ENCODE peak calls at places on chromosome 1, in six cellular contexts. P, Y, Q, F, V and J are unnamed samples.
A peak's percentile ranks its signal among the peaks of the same experiment; 100 is the strongest.

GRCh38 chr1:65581120-65581519 is 160.7 kb downstream of the LEPR start:
- DNase-seq in F (no peak), P (no peak), Q (peak; percentile 24), V (no peak), Y (no peak), J (no peak)

GRCh38 chr1:193281894-193282293 is 95.5 kb upstream of the B3GALT2 start:
- DNase-seq in V (no peak), P (no peak), F (no peak), Y (no peak), Q (no peak), J (no peak)

GRCh38 chr1:25672763-25673409 is 56.3 kb downstream of the MAN1C1 start:
- DNase-seq in V (no peak), F (no peak), P (no peak), Y (no peak), Q (peak; percentile 31), J (no peak)

GRCh38 chr1:228285661-228286504 is 78.0 kb downstream of the OBSCN start:
- DNase-seq in Y (peak; percentile 56), Q (no peak), P (no peak), V (no peak), F (no peak), J (no peak)

GRCh38 chr1:245156041-245156735 is 1.4 kb downstream of the KIF26B start:
- DNase-seq in Y (peak; percentile 88), P (peak; percentile 94), Q (peak; percentile 89), V (peak; percentile 44), F (peak; percentile 95), J (peak; percentile 80)

GRCh38 chr1:71273326-71273725 is 192.5 kb upstream of the ZRANB2 start:
- DNase-seq in Y (no peak), F (no peak), P (no peak), V (no peak), Q (no peak), J (no peak)

GRCh38 chr1:154115180-154115579 is 39.7 kb downstream of the NUP210L start:
- DNase-seq in V (no peak), Y (no peak), P (no peak), F (no peak), Q (peak; percentile 8), J (no peak)

GRCh38 chr1:184152502-184152901 is 101.0 kb downstream of the TSEN15 start:
- DNase-seq in F (no peak), V (no peak), Q (no peak), P (no peak), Y (peak; percentile 61), J (peak; percentile 34)

GRCh38 chr1:101262601-101263348 is 26.0 kb downstream of the S1PR1 start:
- DNase-seq in Y (no peak), Q (peak; percentile 22), V (no peak), P (no peak), F (no peak), J (no peak)

GRCh38 chr1:172727956-172728603 is 69.2 kb downstream of the FASLG start:
- DNase-seq in Y (no peak), Q (peak; percentile 92), V (no peak), F (peak; percentile 42), P (peak; percentile 89), J (no peak)

GRCh38 chr1:159068877-159069276 is 7.7 kb downstream of the AIM2 start:
- DNase-seq in F (no peak), V (no peak), Y (no peak), P (no peak), Q (no peak), J (no peak)

GRCh38 chr1:74690909-74691308 is 17.3 kb upstream of the ERICH3 start:
- DNase-seq in Q (no peak), F (no peak), V (no peak), Y (no peak), P (no peak), J (no peak)

GRCh38 chr1:42784946-42785693 is at the start of gene TMEM269:
- DNase-seq in P (no peak), V (no peak), F (no peak), Y (no peak), Q (no peak), J (no peak)

GRCh38 chr1:10939654-10940450 is 72.6 kb upstream of the TARDBP start:
- DNase-seq in F (no peak), P (peak; percentile 47), V (no peak), Q (no peak), Y (no peak), J (no peak)

GRCh38 chr1:165974598-165975131 is 147.3 kb downstream of the UCK2 start:
- DNase-seq in F (no peak), V (no peak), P (no peak), Q (no peak), Y (no peak), J (no peak)

GRCh38 chr1:3905266-3905952 is 5.3 kb upstream of the C1orf174 start:
- DNase-seq in V (no peak), F (no peak), P (no peak), Q (no peak), Y (no peak), J (no peak)

GRCh38 chr1:204648576-204648975 is 37.0 kb downstream of the LRRN2 start:
- DNase-seq in F (no peak), Y (no peak), V (no peak), P (no peak), Q (no peak), J (no peak)

GRCh38 chr1:160588468-160588867 is 9.2 kb upstream of the CD84 start:
- DNase-seq in V (no peak), P (no peak), Q (no peak), F (no peak), Y (no peak), J (no peak)

GRCh38 chr1:243421784-243422183 is 165.9 kb downstream of the SDCCAG8 start:
- DNase-seq in F (peak; percentile 36), Y (peak; percentile 60), V (no peak), P (peak; percentile 28), Q (peak; percentile 64), J (no peak)

GRCh38 chr1:159211331-159212136 is 6.9 kb downstream of the ACKR1 start:
- DNase-seq in P (peak; percentile 86), V (no peak), Y (no peak), Q (peak; percentile 73), F (peak; percentile 73), J (no peak)

GRCh38 chr1:77652179-77652745 is 30.2 kb downstream of the ZZZ3 start:
- DNase-seq in Q (no peak), F (no peak), V (no peak), P (no peak), Y (no peak), J (no peak)

GRCh38 chr1:166083887-166084286 is 82.9 kb downstream of the FAM78B start:
- DNase-seq in F (no peak), Y (no peak), P (no peak), Q (no peak), V (no peak), J (no peak)

GRCh38 chr1:201276891-201277290 is 6.4 kb upstream of the PKP1 start:
- DNase-seq in Q (no peak), P (no peak), V (no peak), F (no peak), Y (no peak), J (no peak)

GRCh38 chr1:26666855-26667254 is 29.0 kb upstream of the ARID1A start:
- DNase-seq in F (no peak), Q (peak; percentile 21), P (no peak), V (no peak), Y (no peak), J (no peak)

GRCh38 chr1:221672160-221672762 is 69.6 kb downstream of the DUSP10 start:
- DNase-seq in Y (no peak), P (no peak), Q (no peak), V (no peak), F (no peak), J (no peak)
- H3K27ac ChIP-seq in Y (no peak overlapping the region), P (no peak overlapping the region), Q (no peak overlapping the region), V (no peak overlapping the region), F (no peak overlapping the region), J (no peak overlapping the region)

DNA sequence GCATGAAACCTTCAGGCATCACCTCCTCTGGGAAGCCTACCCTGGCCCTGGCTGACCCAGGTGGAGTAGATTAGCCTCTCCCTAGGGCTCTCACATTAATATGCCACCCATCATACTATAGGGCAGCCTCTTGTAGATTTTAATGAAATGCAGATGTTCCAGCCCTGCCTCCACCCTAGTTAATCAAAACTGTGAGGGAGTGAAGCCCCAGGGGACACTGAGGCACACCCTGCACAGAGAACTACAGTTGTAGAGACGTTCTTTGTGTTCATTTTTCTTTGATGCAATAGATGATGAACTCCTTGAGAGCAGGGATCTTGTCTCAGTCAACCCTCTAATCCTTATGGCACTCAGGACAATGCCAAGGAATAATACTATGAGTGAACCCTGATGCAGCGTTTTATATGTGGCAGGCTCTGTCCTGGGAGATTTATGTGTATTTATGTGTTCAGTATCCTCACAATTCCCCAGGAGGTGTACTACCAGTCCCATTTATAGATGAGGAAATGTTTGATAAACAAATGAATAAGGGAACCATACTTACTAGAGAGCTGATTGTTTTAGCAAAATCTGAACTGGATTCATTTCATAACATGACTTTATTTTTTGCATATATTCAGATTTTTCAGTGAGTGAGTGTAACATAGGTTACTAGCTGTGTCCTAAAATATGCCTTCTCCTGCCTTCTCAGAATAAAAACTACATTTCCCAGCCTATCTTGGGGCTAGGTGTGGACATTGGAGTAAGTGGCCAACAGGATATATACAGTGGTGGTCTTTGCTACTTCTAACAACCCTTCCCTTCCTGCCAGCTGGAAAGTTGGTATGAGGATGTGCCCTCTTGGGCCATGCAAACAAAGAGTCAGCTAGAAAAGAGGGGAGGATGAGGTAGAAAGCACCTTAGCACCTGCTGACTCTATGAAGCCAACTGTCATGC is 23.5 kb upstream of the PRELP start:
- DNase-seq in Y (no peak), V (no peak), P (no peak), Q (no peak), F (no peak), J (no peak)
- H3K27ac ChIP-seq in Y (no peak overlapping the region), V (no peak overlapping the region), P (no peak overlapping the region), Q (no peak overlapping the region), F (no peak overlapping the region), J (no peak overlapping the region)

DNA sequence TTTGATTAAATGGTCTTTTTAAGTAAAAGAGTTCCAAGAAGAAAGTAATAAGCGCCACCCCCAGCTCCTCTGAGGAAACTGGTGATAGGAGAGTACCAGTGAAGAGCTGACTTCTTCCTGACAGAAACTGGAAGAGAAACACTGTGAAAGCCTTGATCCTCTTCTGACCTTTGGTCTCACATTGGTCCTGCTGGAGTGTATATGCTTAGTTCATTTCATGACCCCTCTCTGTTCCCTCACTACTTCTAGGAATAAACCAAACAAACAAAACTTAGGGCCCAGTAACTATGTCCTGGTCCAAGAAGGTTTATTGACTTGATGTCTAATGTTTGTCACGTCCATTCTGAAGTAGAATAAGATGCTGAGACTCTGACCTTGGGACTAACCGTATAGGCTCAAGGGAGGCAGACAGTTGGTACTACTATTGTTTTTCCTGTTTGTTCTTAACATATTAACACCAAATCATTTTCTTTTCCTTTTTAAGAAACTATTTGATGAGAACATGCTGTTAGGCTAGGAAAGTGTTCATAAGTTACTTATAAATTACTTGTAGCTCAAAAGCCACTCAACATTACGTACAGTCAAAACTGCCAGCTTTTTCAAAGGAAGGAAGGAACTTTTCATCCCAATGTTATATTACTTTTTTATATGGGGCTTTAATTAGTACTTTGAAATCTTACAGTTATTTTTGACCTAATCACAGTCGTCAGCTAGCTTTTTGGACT is 57.9 kb downstream of the MIER1 start:
- DNase-seq in Y (no peak), Q (no peak), P (no peak), F (no peak), V (no peak), J (no peak)
- H3K27ac ChIP-seq in Y (no peak overlapping the region), Q (no peak overlapping the region), P (no peak overlapping the region), F (no peak overlapping the region), V (peak overlapping the region; percentile 70), J (no peak overlapping the region)

GRCh38 chr1:1306661-1307260 is 969 bp downstream of the ACAP3 start:
- DNase-seq in Q (no peak), Y (no peak), V (no peak), F (no peak), P (peak; percentile 70), J (no peak)
- H3K27ac ChIP-seq in Q (no peak overlapping the region), Y (peak overlapping the region; percentile 97), V (peak overlapping the region; percentile 96), F (no peak overlapping the region), P (peak overlapping the region; percentile 97), J (peak overlapping the region; percentile 99)